ENCODE peak calls at places on chromosomes 2 and 18, in nine cellular contexts. P is bronchial epithelial cell, E is Panc1, S is GM23338, A is Calu3, I is BJ, H is LNCaP clone FGC, J is brain microvascular endothelial cell, G is GM10248. F is an unnamed sample.

GRCh38 chr18:394997-395383 is 105.5 kb downstream of the COLEC12 start:
- DNase-seq in A (no peak), J (peak), I (peak), P (no peak), G (no peak), E (no peak), H (no peak), S (no peak), F (no peak)

GRCh38 chr2:186093168-186093567 is 354.6 kb downstream of the FSIP2 start:
- DNase-seq in P (no peak), I (no peak), S (no peak), J (no peak), A (no peak), G (no peak), H (no peak), E (no peak), F (no peak)

GRCh38 chr2:100589527-100589926 is 26.7 kb downstream of the PDCL3 start:
- DNase-seq in J (no peak), I (no peak), A (no peak), P (no peak), H (no peak), G (no peak), S (no peak), E (no peak), F (no peak)

GRCh38 chr18:48274301-48274700 is 134.9 kb downstream of the ZBTB7C start:
- DNase-seq in A (no peak), S (no peak), I (no peak), P (peak), E (no peak), G (no peak), J (no peak), H (no peak), F (no peak)

GRCh38 chr2:84393829-84394228 is 65.3 kb downstream of the SUCLG1 start:
- DNase-seq in P (no peak), A (no peak), G (no peak), I (no peak), E (no peak), S (no peak), J (no peak), H (no peak), F (no peak)

GRCh38 chr2:43321446-43321845 is 95.0 kb upstream of the ZFP36L2 start:
- DNase-seq in G (no peak), I (no peak), S (no peak), E (no peak), H (no peak), P (no peak), J (no peak), A (no peak), F (no peak)

GRCh38 chr2:33457588-33458247 is 18.7 kb upstream of the RASGRP3 start:
- DNase-seq in A (no peak), E (no peak), G (peak), J (peak), H (no peak), P (no peak), S (no peak), I (no peak), F (no peak)

GRCh38 chr2:235937526-235937925 is 230.7 kb downstream of the GBX2 start:
- DNase-seq in S (no peak), E (no peak), P (no peak), I (no peak), A (no peak), J (no peak), H (no peak), G (no peak), F (no peak)

GRCh38 chr2:23506460-23507266 is 121.7 kb downstream of the KLHL29 start:
- DNase-seq in J (no peak), P (no peak), I (no peak), G (no peak), S (no peak), H (no peak), A (no peak), E (no peak), F (no peak)

GRCh38 chr2:179893616-179894015 is 32.2 kb upstream of the ZNF385B start:
- DNase-seq in S (no peak), P (no peak), I (no peak), A (no peak), G (no peak), J (no peak), H (no peak), E (no peak), F (no peak)

GRCh38 chr2:119136093-119136492 is 22.5 kb downstream of the C1QL2 start:
- DNase-seq in J (no peak), I (no peak), P (no peak), H (no peak), A (no peak), S (no peak), E (no peak), G (no peak), F (no peak)

GRCh38 chr2:16774980-16775963 is 109.6 kb upstream of the CYRIA start:
- DNase-seq in A (no peak), P (peak), H (no peak), E (no peak), I (no peak), J (no peak), S (peak), G (no peak), F (peak)

GRCh38 chr2:47195149-47195548 is 40.0 kb upstream of the STPG4 start:
- DNase-seq in J (no peak), G (no peak), H (peak), A (peak), E (no peak), P (peak), S (no peak), I (no peak), F (no peak)

GRCh38 chr18:41244751-41245150 is 710.3 kb upstream of the PIK3C3 start:
- DNase-seq in G (no peak), S (no peak), H (no peak), P (no peak), A (no peak), E (no peak), J (no peak), I (no peak), F (no peak)

GRCh38 chr2:186714611-186715010 is 20.8 kb downstream of the FAM171B start:
- DNase-seq in E (no peak), H (no peak), J (no peak), G (no peak), A (no peak), I (no peak), S (no peak), P (no peak), F (no peak)

GRCh38 chr2:171185941-171186340 is 25.2 kb upstream of the TLK1 start:
- DNase-seq in A (no peak), G (no peak), P (no peak), I (peak), H (no peak), S (no peak), E (no peak), J (peak), F (no peak)

GRCh38 chr2:20641123-20641985 is 9.5 kb downstream of the HS1BP3 start:
- DNase-seq in I (no peak), P (peak), H (no peak), J (peak), E (no peak), G (no peak), S (no peak), A (no peak), F (no peak)

GRCh38 chr2:36562973-36563532 is 34.9 kb downstream of the FEZ2 start:
- DNase-seq in H (no peak), P (peak), J (no peak), S (no peak), A (no peak), G (no peak), I (no peak), E (no peak), F (no peak)

DNA sequence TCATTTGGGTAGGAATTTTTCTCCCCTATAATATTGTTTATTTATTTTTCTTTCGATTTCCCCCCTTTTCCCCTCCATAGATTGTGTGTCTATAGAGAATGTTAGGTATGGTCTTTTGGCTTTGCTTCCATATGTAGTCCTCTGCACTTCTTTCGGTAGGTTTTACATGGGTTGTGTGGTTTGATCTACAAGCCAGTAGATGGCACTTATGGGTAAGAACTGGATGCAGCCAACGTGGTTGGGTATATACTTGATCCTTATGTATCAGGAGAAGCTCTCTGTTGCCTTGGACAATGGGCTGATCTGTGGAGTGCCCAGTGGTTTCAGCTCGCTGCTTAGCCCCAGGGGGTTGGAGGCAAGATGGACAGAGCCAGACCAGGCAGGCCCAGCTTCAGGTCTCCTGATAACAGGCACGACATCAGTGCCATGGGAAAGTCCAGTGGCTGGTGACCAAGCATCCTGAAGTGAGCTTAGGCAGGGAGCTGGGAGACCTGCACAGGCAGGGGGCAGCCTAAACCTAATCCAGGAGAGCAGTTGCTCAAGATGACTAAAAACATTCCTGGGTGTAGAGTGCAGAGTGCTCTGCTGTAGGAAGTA is 488.3 kb downstream of the CCDC85A start:
- DNase-seq in H (no peak), I (no peak), S (peak), P (no peak), G (no peak), J (peak), A (no peak), E (no peak), F (no peak)
- TF ChIP-seq CTCF in H (no peak), I (no peak), S (peak), P (no peak), G (no peak), J (peak), A (no peak), E (no peak), F (no peak)

GRCh38 chr2:2902551-2903216 is 474.9 kb downstream of the EIPR1 start:
- DNase-seq in J (no peak), A (no peak), H (no peak), I (no peak), G (no peak), P (no peak), S (no peak), E (no peak), F (no peak)
- TF ChIP-seq CTCF in J (no peak), A (no peak), H (no peak), I (no peak), G (no peak), P (no peak), S (peak), E (no peak), F (no peak)

DNA sequence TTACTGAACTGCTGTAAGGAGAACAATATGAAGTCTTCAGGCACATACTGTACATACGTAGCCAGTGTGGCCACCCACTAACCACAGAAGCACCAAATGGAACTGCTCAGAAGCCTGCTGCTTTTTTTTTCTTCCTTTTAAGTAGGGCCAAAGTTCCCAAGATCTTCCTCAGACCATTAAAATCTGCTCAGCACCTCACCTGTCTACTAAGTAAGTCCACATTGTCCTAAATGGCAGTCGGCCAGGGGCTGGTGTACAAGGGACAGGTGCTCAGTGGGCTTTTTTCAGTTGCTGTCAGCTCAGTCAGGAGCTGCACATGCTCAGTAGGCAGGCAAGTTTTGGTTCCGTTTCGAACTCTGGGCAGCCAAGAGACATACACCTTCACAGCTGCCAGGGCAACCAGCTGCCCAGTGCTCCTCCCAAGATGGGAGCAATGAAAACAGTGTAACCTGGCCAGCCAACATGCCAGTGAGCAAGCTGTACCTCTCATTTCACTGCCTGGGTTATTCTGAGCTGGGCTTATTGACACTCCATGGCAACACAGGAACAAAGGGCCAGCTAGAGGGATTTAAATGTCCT is 86.1 kb downstream of the ACVR1 start:
- DNase-seq in G (no peak), E (no peak), A (no peak), J (no peak), S (no peak), I (no peak), P (no peak), H (no peak), F (no peak)
- TF ChIP-seq CTCF in G (no peak), E (no peak), A (no peak), J (no peak), S (no peak), I (no peak), P (no peak), H (no peak), F (no peak)

GRCh38 chr2:104046466-104046865 is 807.4 kb upstream of the POU3F3 start:
- DNase-seq in I (no peak), G (no peak), S (no peak), E (no peak), H (no peak), J (no peak), A (no peak), P (no peak), F (no peak)

GRCh38 chr2:104049433-104049832 is 804.5 kb upstream of the POU3F3 start:
- DNase-seq in E (no peak), A (no peak), J (no peak), H (no peak), I (no peak), G (no peak), P (no peak), S (no peak), F (no peak)

GRCh38 chr2:104040739-104041138 is 813.2 kb upstream of the POU3F3 start:
- DNase-seq in P (no peak), J (no peak), A (no peak), S (peak), E (no peak), G (no peak), H (no peak), I (no peak), F (no peak)

DNA sequence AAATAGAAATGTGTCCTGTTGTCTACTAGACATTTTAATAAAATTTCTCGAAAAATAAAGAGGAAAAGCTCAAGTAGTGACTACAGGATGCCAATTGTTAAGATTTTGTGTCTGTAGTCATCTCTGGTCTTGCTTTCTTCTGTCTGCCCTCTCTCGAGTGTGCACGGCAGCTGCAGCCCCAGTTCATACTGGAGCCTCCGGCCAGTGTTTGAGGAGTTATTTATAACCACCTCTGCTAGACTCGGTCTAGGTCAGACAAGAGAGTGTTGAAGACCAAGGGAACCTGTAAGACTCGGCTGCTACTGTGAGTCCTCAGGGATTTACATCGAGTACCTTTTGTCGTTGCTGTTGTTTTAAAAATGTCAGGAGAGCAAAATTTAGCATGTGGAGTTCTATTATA is 810.1 kb upstream of the POU3F3 start:
- DNase-seq in P (no peak), E (no peak), A (no peak), J (no peak), S (no peak), G (no peak), H (no peak), I (no peak), F (no peak)
- TF ChIP-seq CTCF in P (no peak), E (no peak), A (no peak), J (no peak), S (no peak), G (no peak), H (peak), I (no peak), F (no peak)

F was measured in progenitor cell of endocrine pancreas.